ENCODE peak calls at places on chromosomes 16 and 17, in nine cellular contexts. One of them, this sample, is unnamed.

GRCh38 chr16:88616320-88616719 is 22.1 kb upstream of the IL17C start:
- DNase-seq in HTR-8/SVneo: no peak
- DNase-seq in mesothelial cell of epicardium: no peak
- DNase-seq in mucosa of gallbladder: peak; percentile 90
- DNase-seq in MV-4-11: no peak
- DNase-seq in A172: no peak
- DNase-seq in NCI-H2171: no peak
- DNase-seq in stimulated activated CD8-positive, alpha-beta memory T cell treated with anti-CD3 and anti-CD28 coated beads, Interleukin-7, amount 100 ng/mL, for 1 hour: no peak
- DNase-seq in CD4-positive, alpha-beta T cell: no peak
- DNase-seq in this sample: no peak

GRCh38 chr17:77332034-77332971 is 191.5 kb downstream of the SEC14L1 start:
- DNase-seq in stimulated activated CD8-positive, alpha-beta memory T cell treated with anti-CD3 and anti-CD28 coated beads, Interleukin-7, amount 100 ng/mL, for 1 hour: no peak
- DNase-seq in HTR-8/SVneo: no peak
- DNase-seq in mucosa of gallbladder: no peak
- DNase-seq in A172: no peak
- DNase-seq in mesothelial cell of epicardium: peak; percentile 17
- DNase-seq in NCI-H2171: no peak
- DNase-seq in MV-4-11: no peak
- DNase-seq in CD4-positive, alpha-beta T cell: peak; percentile 42
- DNase-seq in this sample: no peak

GRCh38 chr16:69762843-69763556 is 868 bp downstream of the WWP2 start:
- DNase-seq in mesothelial cell of epicardium: no peak
- DNase-seq in NCI-H2171: no peak
- DNase-seq in stimulated activated CD8-positive, alpha-beta memory T cell treated with anti-CD3 and anti-CD28 coated beads, Interleukin-7, amount 100 ng/mL, for 1 hour: no peak
- DNase-seq in HTR-8/SVneo: peak; percentile 39
- DNase-seq in MV-4-11: peak; percentile 41
- DNase-seq in A172: peak; percentile 35
- DNase-seq in CD4-positive, alpha-beta T cell: no peak
- DNase-seq in mucosa of gallbladder: no peak
- DNase-seq in this sample: no peak

GRCh38 chr16:30948087-30948955 is 547 bp upstream of the ORAI3 start:
- DNase-seq in mesothelial cell of epicardium: peak; percentile 92
- DNase-seq in CD4-positive, alpha-beta T cell: no peak
- DNase-seq in stimulated activated CD8-positive, alpha-beta memory T cell treated with anti-CD3 and anti-CD28 coated beads, Interleukin-7, amount 100 ng/mL, for 1 hour: no peak
- DNase-seq in A172: peak; percentile 98
- DNase-seq in mucosa of gallbladder: peak; percentile 92
- DNase-seq in NCI-H2171: peak; percentile 53
- DNase-seq in HTR-8/SVneo: peak; percentile 93
- DNase-seq in MV-4-11: peak; percentile 45
- DNase-seq in this sample: peak; percentile 98

GRCh38 chr17:40361925-40362695 is 2.4 kb downstream of the GJD3 start:
- DNase-seq in HTR-8/SVneo: no peak
- DNase-seq in CD4-positive, alpha-beta T cell: no peak
- DNase-seq in stimulated activated CD8-positive, alpha-beta memory T cell treated with anti-CD3 and anti-CD28 coated beads, Interleukin-7, amount 100 ng/mL, for 1 hour: no peak
- DNase-seq in mucosa of gallbladder: no peak
- DNase-seq in mesothelial cell of epicardium: no peak
- DNase-seq in MV-4-11: no peak
- DNase-seq in NCI-H2171: no peak
- DNase-seq in A172: no peak
- DNase-seq in this sample: no peak

GRCh38 chr17:39219647-39220154 is 6.0 kb downstream of the STAC2 start:
- DNase-seq in stimulated activated CD8-positive, alpha-beta memory T cell treated with anti-CD3 and anti-CD28 coated beads, Interleukin-7, amount 100 ng/mL, for 1 hour: no peak
- DNase-seq in MV-4-11: no peak
- DNase-seq in mesothelial cell of epicardium: no peak
- DNase-seq in CD4-positive, alpha-beta T cell: no peak
- DNase-seq in mucosa of gallbladder: no peak
- DNase-seq in A172: no peak
- DNase-seq in HTR-8/SVneo: no peak
- DNase-seq in NCI-H2171: no peak
- DNase-seq in this sample: no peak

GRCh38 chr16:9966569-9967157 is 215.6 kb downstream of the GRIN2A start:
- DNase-seq in stimulated activated CD8-positive, alpha-beta memory T cell treated with anti-CD3 and anti-CD28 coated beads, Interleukin-7, amount 100 ng/mL, for 1 hour: no peak
- DNase-seq in NCI-H2171: no peak
- DNase-seq in CD4-positive, alpha-beta T cell: no peak
- DNase-seq in mesothelial cell of epicardium: no peak
- DNase-seq in mucosa of gallbladder: no peak
- DNase-seq in HTR-8/SVneo: no peak
- DNase-seq in A172: peak; percentile 20
- DNase-seq in MV-4-11: peak; percentile 5
- DNase-seq in this sample: no peak

GRCh38 chr17:40452074-40452787 is 9.0 kb downstream of the IGFBP4 start:
- DNase-seq in A172: peak; percentile 72
- DNase-seq in mucosa of gallbladder: no peak
- DNase-seq in HTR-8/SVneo: no peak
- DNase-seq in NCI-H2171: no peak
- DNase-seq in mesothelial cell of epicardium: no peak
- DNase-seq in CD4-positive, alpha-beta T cell: no peak
- DNase-seq in stimulated activated CD8-positive, alpha-beta memory T cell treated with anti-CD3 and anti-CD28 coated beads, Interleukin-7, amount 100 ng/mL, for 1 hour: no peak
- DNase-seq in MV-4-11: no peak
- DNase-seq in this sample: no peak

GRCh38 chr17:410674-411401 is 58.2 kb upstream of the RPH3AL start:
- DNase-seq in mucosa of gallbladder: no peak
- DNase-seq in A172: peak; percentile 25
- DNase-seq in mesothelial cell of epicardium: peak; percentile 43
- DNase-seq in MV-4-11: peak; percentile 59
- DNase-seq in HTR-8/SVneo: no peak
- DNase-seq in NCI-H2171: no peak
- DNase-seq in stimulated activated CD8-positive, alpha-beta memory T cell treated with anti-CD3 and anti-CD28 coated beads, Interleukin-7, amount 100 ng/mL, for 1 hour: no peak
- DNase-seq in CD4-positive, alpha-beta T cell: peak; percentile 65
- DNase-seq in this sample: no peak

GRCh38 chr17:45426561-45426960 is 6.1 kb downstream of the ARHGAP27 start:
- DNase-seq in A172: no peak
- DNase-seq in CD4-positive, alpha-beta T cell: no peak
- DNase-seq in mesothelial cell of epicardium: no peak
- DNase-seq in NCI-H2171: no peak
- DNase-seq in stimulated activated CD8-positive, alpha-beta memory T cell treated with anti-CD3 and anti-CD28 coated beads, Interleukin-7, amount 100 ng/mL, for 1 hour: no peak
- DNase-seq in MV-4-11: no peak
- DNase-seq in mucosa of gallbladder: no peak
- DNase-seq in HTR-8/SVneo: no peak
- DNase-seq in this sample: no peak

GRCh38 chr17:82767041-82767754 is 15.3 kb downstream of the TBCD start:
- DNase-seq in A172: no peak
- DNase-seq in MV-4-11: peak; percentile 40
- DNase-seq in mesothelial cell of epicardium: no peak
- DNase-seq in CD4-positive, alpha-beta T cell: no peak
- DNase-seq in stimulated activated CD8-positive, alpha-beta memory T cell treated with anti-CD3 and anti-CD28 coated beads, Interleukin-7, amount 100 ng/mL, for 1 hour: no peak
- DNase-seq in NCI-H2171: no peak
- DNase-seq in mucosa of gallbladder: no peak
- DNase-seq in HTR-8/SVneo: peak; percentile 39
- DNase-seq in this sample: no peak

GRCh38 chr16:48047755-48048154 is 108.0 kb downstream of the ABCC12 start:
- DNase-seq in mucosa of gallbladder: no peak
- DNase-seq in MV-4-11: no peak
- DNase-seq in mesothelial cell of epicardium: no peak
- DNase-seq in A172: no peak
- DNase-seq in HTR-8/SVneo: no peak
- DNase-seq in NCI-H2171: no peak
- DNase-seq in CD4-positive, alpha-beta T cell: no peak
- DNase-seq in stimulated activated CD8-positive, alpha-beta memory T cell treated with anti-CD3 and anti-CD28 coated beads, Interleukin-7, amount 100 ng/mL, for 1 hour: no peak
- DNase-seq in this sample: no peak

GRCh38 chr16:89431158-89431584 is 59.2 kb downstream of the ANKRD11 start:
- DNase-seq in mesothelial cell of epicardium: no peak
- DNase-seq in A172: no peak
- DNase-seq in mucosa of gallbladder: peak; percentile 54
- DNase-seq in stimulated activated CD8-positive, alpha-beta memory T cell treated with anti-CD3 and anti-CD28 coated beads, Interleukin-7, amount 100 ng/mL, for 1 hour: no peak
- DNase-seq in NCI-H2171: no peak
- DNase-seq in MV-4-11: no peak
- DNase-seq in HTR-8/SVneo: no peak
- DNase-seq in CD4-positive, alpha-beta T cell: no peak
- DNase-seq in this sample: no peak

GRCh38 chr17:81427446-81428120 is 32.3 kb downstream of the BAHCC1 start:
- DNase-seq in CD4-positive, alpha-beta T cell: no peak
- DNase-seq in HTR-8/SVneo: no peak
- DNase-seq in MV-4-11: peak; percentile 41
- DNase-seq in stimulated activated CD8-positive, alpha-beta memory T cell treated with anti-CD3 and anti-CD28 coated beads, Interleukin-7, amount 100 ng/mL, for 1 hour: no peak
- DNase-seq in NCI-H2171: peak; percentile 36
- DNase-seq in A172: peak; percentile 57
- DNase-seq in mucosa of gallbladder: peak; percentile 83
- DNase-seq in mesothelial cell of epicardium: no peak
- DNase-seq in this sample: no peak

GRCh38 chr16:2535644-2536021 is 2.2 kb upstream of the PDPK1 start:
- DNase-seq in A172: peak; percentile 32
- DNase-seq in CD4-positive, alpha-beta T cell: no peak
- DNase-seq in stimulated activated CD8-positive, alpha-beta memory T cell treated with anti-CD3 and anti-CD28 coated beads, Interleukin-7, amount 100 ng/mL, for 1 hour: no peak
- DNase-seq in mucosa of gallbladder: no peak
- DNase-seq in mesothelial cell of epicardium: no peak
- DNase-seq in NCI-H2171: no peak
- DNase-seq in MV-4-11: peak; percentile 99
- DNase-seq in HTR-8/SVneo: no peak
- DNase-seq in this sample: no peak

GRCh38 chr17:49603238-49603637 is 27.6 kb downstream of the NXPH3 start:
- DNase-seq in mucosa of gallbladder: no peak
- DNase-seq in stimulated activated CD8-positive, alpha-beta memory T cell treated with anti-CD3 and anti-CD28 coated beads, Interleukin-7, amount 100 ng/mL, for 1 hour: no peak
- DNase-seq in CD4-positive, alpha-beta T cell: no peak
- DNase-seq in mesothelial cell of epicardium: no peak
- DNase-seq in A172: no peak
- DNase-seq in MV-4-11: no peak
- DNase-seq in HTR-8/SVneo: no peak
- DNase-seq in NCI-H2171: no peak
- DNase-seq in this sample: no peak

GRCh38 chr16:78311831-78312230 is 212.4 kb downstream of the WWOX start:
- DNase-seq in A172: no peak
- DNase-seq in MV-4-11: no peak
- DNase-seq in CD4-positive, alpha-beta T cell: no peak
- DNase-seq in HTR-8/SVneo: no peak
- DNase-seq in mesothelial cell of epicardium: no peak
- DNase-seq in NCI-H2171: no peak
- DNase-seq in mucosa of gallbladder: no peak
- DNase-seq in stimulated activated CD8-positive, alpha-beta memory T cell treated with anti-CD3 and anti-CD28 coated beads, Interleukin-7, amount 100 ng/mL, for 1 hour: no peak
- DNase-seq in this sample: no peak

GRCh38 chr17:32275060-32276042 is 9.7 kb downstream of the RHBDL3 start:
- DNase-seq in NCI-H2171: peak; percentile 92
- DNase-seq in stimulated activated CD8-positive, alpha-beta memory T cell treated with anti-CD3 and anti-CD28 coated beads, Interleukin-7, amount 100 ng/mL, for 1 hour: no peak
- DNase-seq in CD4-positive, alpha-beta T cell: no peak
- DNase-seq in mesothelial cell of epicardium: no peak
- DNase-seq in HTR-8/SVneo: peak; percentile 95
- DNase-seq in mucosa of gallbladder: no peak
- DNase-seq in MV-4-11: peak; percentile 88
- DNase-seq in A172: peak; percentile 96
- DNase-seq in this sample: no peak

GRCh38 chr16:62363451-62363850 is 327.2 kb upstream of the CDH8 start:
- DNase-seq in stimulated activated CD8-positive, alpha-beta memory T cell treated with anti-CD3 and anti-CD28 coated beads, Interleukin-7, amount 100 ng/mL, for 1 hour: no peak
- DNase-seq in mesothelial cell of epicardium: no peak
- DNase-seq in NCI-H2171: no peak
- DNase-seq in mucosa of gallbladder: no peak
- DNase-seq in HTR-8/SVneo: no peak
- DNase-seq in A172: no peak
- DNase-seq in CD4-positive, alpha-beta T cell: no peak
- DNase-seq in MV-4-11: no peak
- DNase-seq in this sample: peak; percentile 7

GRCh38 chr17:7293821-7294613 is 422 bp downstream of the YBX2 start:
- DNase-seq in NCI-H2171: no peak
- DNase-seq in mesothelial cell of epicardium: no peak
- DNase-seq in HTR-8/SVneo: no peak
- DNase-seq in A172: no peak
- DNase-seq in stimulated activated CD8-positive, alpha-beta memory T cell treated with anti-CD3 and anti-CD28 coated beads, Interleukin-7, amount 100 ng/mL, for 1 hour: no peak
- DNase-seq in CD4-positive, alpha-beta T cell: no peak
- DNase-seq in mucosa of gallbladder: peak; percentile 32
- DNase-seq in MV-4-11: no peak
- DNase-seq in this sample: peak; percentile 86

GRCh38 chr17:17387461-17388362 is 84.5 kb downstream of the NT5M start:
- DNase-seq in stimulated activated CD8-positive, alpha-beta memory T cell treated with anti-CD3 and anti-CD28 coated beads, Interleukin-7, amount 100 ng/mL, for 1 hour: no peak
- DNase-seq in NCI-H2171: peak; percentile 71
- DNase-seq in HTR-8/SVneo: no peak
- DNase-seq in MV-4-11: no peak
- DNase-seq in CD4-positive, alpha-beta T cell: no peak
- DNase-seq in mesothelial cell of epicardium: peak; percentile 42
- DNase-seq in mucosa of gallbladder: peak; percentile 34
- DNase-seq in A172: no peak
- DNase-seq in this sample: peak; percentile 70

GRCh38 chr17:82909322-82909904 is 69.6 kb upstream of the ZNF750 start:
- DNase-seq in A172: no peak
- DNase-seq in MV-4-11: no peak
- DNase-seq in NCI-H2171: no peak
- DNase-seq in mucosa of gallbladder: no peak
- DNase-seq in HTR-8/SVneo: no peak
- DNase-seq in stimulated activated CD8-positive, alpha-beta memory T cell treated with anti-CD3 and anti-CD28 coated beads, Interleukin-7, amount 100 ng/mL, for 1 hour: peak; percentile 16
- DNase-seq in mesothelial cell of epicardium: no peak
- DNase-seq in CD4-positive, alpha-beta T cell: no peak
- DNase-seq in this sample: no peak

GRCh38 chr16:88379694-88380040 is 3.1 kb upstream of the ZNF469 start:
- DNase-seq in mesothelial cell of epicardium: no peak
- DNase-seq in A172: no peak
- DNase-seq in mucosa of gallbladder: no peak
- DNase-seq in HTR-8/SVneo: no peak
- DNase-seq in CD4-positive, alpha-beta T cell: no peak
- DNase-seq in stimulated activated CD8-positive, alpha-beta memory T cell treated with anti-CD3 and anti-CD28 coated beads, Interleukin-7, amount 100 ng/mL, for 1 hour: no peak
- DNase-seq in NCI-H2171: no peak
- DNase-seq in MV-4-11: no peak
- DNase-seq in this sample: no peak

GRCh38 chr17:62336527-62336926 is 43.8 kb upstream of the EFCAB3 start:
- DNase-seq in NCI-H2171: no peak
- DNase-seq in MV-4-11: no peak
- DNase-seq in HTR-8/SVneo: no peak
- DNase-seq in A172: no peak
- DNase-seq in stimulated activated CD8-positive, alpha-beta memory T cell treated with anti-CD3 and anti-CD28 coated beads, Interleukin-7, amount 100 ng/mL, for 1 hour: no peak
- DNase-seq in mesothelial cell of epicardium: no peak
- DNase-seq in CD4-positive, alpha-beta T cell: no peak
- DNase-seq in mucosa of gallbladder: no peak
- DNase-seq in this sample: no peak

GRCh38 chr17:59416184-59416583 is 84.7 kb downstream of the YPEL2 start:
- DNase-seq in CD4-positive, alpha-beta T cell: no peak
- DNase-seq in HTR-8/SVneo: no peak
- DNase-seq in stimulated activated CD8-positive, alpha-beta memory T cell treated with anti-CD3 and anti-CD28 coated beads, Interleukin-7, amount 100 ng/mL, for 1 hour: no peak
- DNase-seq in mesothelial cell of epicardium: no peak
- DNase-seq in NCI-H2171: no peak
- DNase-seq in mucosa of gallbladder: no peak
- DNase-seq in MV-4-11: no peak
- DNase-seq in A172: no peak
- DNase-seq in this sample: no peak

GRCh38 chr17:6408271-6408670 is 26.6 kb downstream of the AIPL1 start:
- DNase-seq in A172: no peak
- DNase-seq in stimulated activated CD8-positive, alpha-beta memory T cell treated with anti-CD3 and anti-CD28 coated beads, Interleukin-7, amount 100 ng/mL, for 1 hour: no peak
- DNase-seq in mucosa of gallbladder: no peak
- DNase-seq in CD4-positive, alpha-beta T cell: no peak
- DNase-seq in mesothelial cell of epicardium: no peak
- DNase-seq in NCI-H2171: no peak
- DNase-seq in HTR-8/SVneo: no peak
- DNase-seq in MV-4-11: no peak
- DNase-seq in this sample: no peak

GRCh38 chr17:4715071-4715749 is 4.8 kb downstream of the ARRB2 start:
- DNase-seq in HTR-8/SVneo: no peak
- DNase-seq in A172: no peak
- DNase-seq in CD4-positive, alpha-beta T cell: peak; percentile 56
- DNase-seq in stimulated activated CD8-positive, alpha-beta memory T cell treated with anti-CD3 and anti-CD28 coated beads, Interleukin-7, amount 100 ng/mL, for 1 hour: no peak
- DNase-seq in MV-4-11: peak; percentile 34
- DNase-seq in mucosa of gallbladder: no peak
- DNase-seq in NCI-H2171: no peak
- DNase-seq in mesothelial cell of epicardium: no peak
- DNase-seq in this sample: no peak

GRCh38 chr16:88936008-88936912 is 40.7 kb downstream of the CBFA2T3 start:
- DNase-seq in mesothelial cell of epicardium: no peak
- DNase-seq in MV-4-11: peak; percentile 96
- DNase-seq in mucosa of gallbladder: peak; percentile 44
- DNase-seq in NCI-H2171: no peak
- DNase-seq in CD4-positive, alpha-beta T cell: no peak
- DNase-seq in stimulated activated CD8-positive, alpha-beta memory T cell treated with anti-CD3 and anti-CD28 coated beads, Interleukin-7, amount 100 ng/mL, for 1 hour: no peak
- DNase-seq in HTR-8/SVneo: no peak
- DNase-seq in A172: no peak
- DNase-seq in this sample: no peak

GRCh38 chr17:67628580-67629013 is 89.1 kb upstream of the NOL11 start:
- DNase-seq in MV-4-11: peak; percentile 36
- DNase-seq in mucosa of gallbladder: no peak
- DNase-seq in HTR-8/SVneo: peak; percentile 39
- DNase-seq in CD4-positive, alpha-beta T cell: no peak
- DNase-seq in A172: no peak
- DNase-seq in NCI-H2171: no peak
- DNase-seq in mesothelial cell of epicardium: no peak
- DNase-seq in stimulated activated CD8-positive, alpha-beta memory T cell treated with anti-CD3 and anti-CD28 coated beads, Interleukin-7, amount 100 ng/mL, for 1 hour: no peak
- DNase-seq in this sample: peak; percentile 62

This sample was measured in H1.